ENCODE peak calls at places on chromosomes 2 and 18, in nine cellular contexts. G is IMR-90, P is Peyer's patch, S is psoas muscle, J is lung, F is ovary, N is fibroblast of lung, D is kidney epithelial cell, H is left lung. R is an unnamed sample.

GRCh38 chr18:32358529-32358928 is 112.2 kb downstream of the GAREM1 start:
- DNase-seq in G (no peak), P (no peak), S (no peak), J (no peak), F (no peak), N (no peak), D (no peak), H (no peak), R (no peak)

GRCh38 chr2:163734401-163734800 is 1.4 kb downstream of the FIGN start:
- DNase-seq in G (no peak), P (no peak), S (no peak), J (no peak), F (no peak), N (peak; percentile 8), D (no peak), H (no peak), R (no peak)

GRCh38 chr2:104443137-104443536 is 410.8 kb upstream of the POU3F3 start:
- DNase-seq in G (no peak), P (no peak), S (no peak), J (no peak), F (no peak), N (no peak), D (no peak), H (no peak), R (no peak)

GRCh38 chr2:169069341-169069740 is at the start of gene DHRS9:
- DNase-seq in G (peak; percentile 7), P (peak; percentile 54), S (no peak), J (no peak), F (no peak), N (peak; percentile 89), D (peak; percentile 86), H (peak; percentile 53), R (no peak)

GRCh38 chr2:204691911-204692510 is 146.7 kb downstream of the PARD3B start:
- DNase-seq in G (peak; percentile 91), P (peak; percentile 72), S (no peak), J (peak; percentile 51), F (no peak), N (peak; percentile 76), D (peak; percentile 72), H (no peak), R (no peak)

GRCh38 chr18:74951165-74951760 is 257.7 kb downstream of the PTGR3 start:
- DNase-seq in G (peak; percentile 99), P (no peak), S (no peak), J (peak; percentile 76), F (peak; percentile 65), N (peak; percentile 94), D (peak; percentile 83), H (peak; percentile 66), R (no peak)

GRCh38 chr2:31729442-31730092 is 148.8 kb upstream of the SRD5A2 start:
- DNase-seq in G (peak; percentile 35), P (no peak), S (no peak), J (no peak), F (no peak), N (peak; percentile 3), D (no peak), H (no peak), R (no peak)

GRCh38 chr2:37790462-37790861 is 119.0 kb upstream of the CDC42EP3 start:
- DNase-seq in G (no peak), P (no peak), S (no peak), J (no peak), F (no peak), N (no peak), D (no peak), H (no peak), R (no peak)

GRCh38 chr18:79515331-79515730 is 119.6 kb downstream of the NFATC1 start:
- DNase-seq in G (no peak), P (no peak), S (no peak), J (no peak), F (no peak), N (no peak), D (no peak), H (peak; percentile 9), R (no peak)

GRCh38 chr2:48651127-48651526 is 33.5 kb downstream of the GTF2A1L start:
- DNase-seq in G (peak; percentile 76), P (no peak), S (no peak), J (no peak), F (no peak), N (peak; percentile 65), D (no peak), H (no peak), R (no peak)

GRCh38 chr2:85596486-85597143 is 1.1 kb downstream of the RNF181 start:
- DNase-seq in G (no peak), P (no peak), S (peak; percentile 15), J (no peak), F (no peak), N (no peak), D (no peak), H (no peak), R (no peak)

GRCh38 chr2:224217962-224218347 is 178.9 kb upstream of the SERPINE2 start:
- DNase-seq in G (peak; percentile 90), P (no peak), S (no peak), J (no peak), F (no peak), N (peak; percentile 94), D (no peak), H (peak; percentile 32), R (no peak)

GRCh38 chr2:101617786-101618185 is 79.7 kb upstream of the MAP4K4 start:
- DNase-seq in G (peak; percentile 4), P (no peak), S (no peak), J (no peak), F (no peak), N (peak; percentile 55), D (peak; percentile 28), H (no peak), R (no peak)

GRCh38 chr18:28855989-28856388 is 679.1 kb upstream of the CDH2 start:
- DNase-seq in G (no peak), P (no peak), S (no peak), J (no peak), F (no peak), N (peak; percentile 8), D (no peak), H (no peak), R (no peak)

GRCh38 chr2:202406445-202406967 is 30.4 kb downstream of the BMPR2 start:
- DNase-seq in G (no peak), P (no peak), S (no peak), J (no peak), F (no peak), N (no peak), D (no peak), H (no peak), R (no peak)

GRCh38 chr2:233193738-233194137 is 57.7 kb upstream of the ATG16L1 start:
- DNase-seq in G (no peak), P (no peak), S (no peak), J (no peak), F (no peak), N (no peak), D (no peak), H (no peak), R (no peak)

GRCh38 chr18:48993586-48993985 is 42.8 kb upstream of the SMAD7 start:
- DNase-seq in G (peak; percentile 66), P (no peak), S (peak; percentile 55), J (no peak), F (no peak), N (peak; percentile 49), D (no peak), H (no peak), R (no peak)

GRCh38 chr2:121285077-121285449 is at the start of gene TFCP2L1:
- DNase-seq in G (no peak), P (peak; percentile 68), S (no peak), J (peak; percentile 45), F (no peak), N (peak; percentile 6), D (no peak), H (peak; percentile 56), R (peak; percentile 50)

GRCh38 chr18:29169599-29169998 is 992.7 kb upstream of the CDH2 start:
- DNase-seq in G (no peak), P (no peak), S (no peak), J (no peak), F (no peak), N (no peak), D (no peak), H (no peak), R (no peak)

GRCh38 chr2:152609174-152609573 is 108.1 kb downstream of the PRPF40A start:
- DNase-seq in G (no peak), P (no peak), S (no peak), J (no peak), F (no peak), N (no peak), D (no peak), H (no peak), R (no peak)

GRCh38 chr2:152609699-152610098 is 107.6 kb downstream of the PRPF40A start:
- DNase-seq in G (no peak), P (no peak), S (no peak), J (no peak), F (no peak), N (no peak), D (no peak), H (no peak), R (no peak)

GRCh38 chr2:152613235-152613634 is 104.0 kb downstream of the PRPF40A start:
- DNase-seq in G (peak; percentile 41), P (no peak), S (no peak), J (no peak), F (no peak), N (peak; percentile 30), D (no peak), H (no peak), R (no peak)

GRCh38 chr2:152615177-152615576 is 102.1 kb downstream of the PRPF40A start:
- DNase-seq in G (no peak), P (no peak), S (no peak), J (no peak), F (no peak), N (no peak), D (no peak), H (no peak), R (no peak)

GRCh38 chr2:152611458-152612231 is 105.6 kb downstream of the PRPF40A start:
- DNase-seq in G (peak; percentile 80), P (peak; percentile 51), S (peak; percentile 62), J (peak; percentile 51), F (no peak), N (peak; percentile 77), D (peak; percentile 54), H (peak; percentile 43), R (no peak)
- TF ChIP-seq CTCF in G (no peak), P (no peak), S (no peak), J (no peak), F (no peak), N (no peak), D (peak; percentile 27), H (no peak), R (no peak)

GRCh38 chr2:27781496-27781895 is 10.0 kb downstream of the MRPL33 start:
- DNase-seq in G (no peak), P (no peak), S (no peak), J (no peak), F (no peak), N (no peak), D (no peak), H (no peak), R (no peak)
- TF ChIP-seq CTCF in G (no peak), P (no peak), S (no peak), J (no peak), F (no peak), N (no peak), D (no peak), H (no peak), R (no peak)

GRCh38 chr18:56152547-56152946 is 485.8 kb downstream of the TXNL1 start:
- DNase-seq in G (no peak), P (no peak), S (no peak), J (no peak), F (no peak), N (no peak), D (no peak), H (no peak), R (no peak)
- TF ChIP-seq CTCF in G (no peak), P (no peak), S (no peak), J (no peak), F (no peak), N (no peak), D (no peak), H (no peak), R (no peak)

GRCh38 chr2:117536139-117536538 is 278.4 kb upstream of the DDX18 start:
- DNase-seq in G (no peak), P (no peak), S (no peak), J (no peak), F (no peak), N (no peak), D (no peak), H (no peak), R (no peak)
- TF ChIP-seq CTCF in G (no peak), P (peak; percentile 50), S (peak; percentile 7), J (no peak), F (no peak), N (no peak), D (peak; percentile 61), H (no peak), R (peak; percentile 52)